ENCODE peak calls at places on chromosomes 4 and X, in four cellular contexts. E, Q, B and X are unnamed samples.

GRCh38 chr4:128751354-128751753 is 58.1 kb upstream of the JADE1 start:
- DNase-seq in E (no peak), Q (no peak), B (no peak), X (no peak)

GRCh38 chr4:79685542-79685941 is 277.5 kb upstream of the GK2 start:
- DNase-seq in E (no peak), Q (no peak), B (no peak), X (no peak)

GRCh38 chrX:76148753-76149152 is 24.1 kb upstream of the PBDC1 start:
- DNase-seq in E (no peak), Q (peak), B (peak), X (peak)

GRCh38 chr4:6754481-6755087 is 27.9 kb upstream of the KIAA0232 start:
- DNase-seq in E (no peak), Q (no peak), B (no peak), X (no peak)

GRCh38 chrX:72313757-72314156 is 8.0 kb upstream of the CITED1 start:
- DNase-seq in E (no peak), Q (no peak), B (no peak), X (no peak)

GRCh38 chr4:141132689-141133145 is 552 bp downstream of the RNF150 start:
- DNase-seq in E (no peak), Q (no peak), B (no peak), X (no peak)

GRCh38 chr4:135120190-135120589 is 918.6 kb upstream of the PABPC4L start:
- DNase-seq in E (no peak), Q (no peak), B (no peak), X (no peak)

GRCh38 chr4:144709159-144709558 is 63.2 kb downstream of the HHIP start:
- DNase-seq in E (no peak), Q (no peak), B (no peak), X (no peak)

GRCh38 chr4:5045099-5045498 is 6.2 kb upstream of the STK32B start:
- DNase-seq in E (no peak), Q (no peak), B (no peak), X (no peak)

DNA sequence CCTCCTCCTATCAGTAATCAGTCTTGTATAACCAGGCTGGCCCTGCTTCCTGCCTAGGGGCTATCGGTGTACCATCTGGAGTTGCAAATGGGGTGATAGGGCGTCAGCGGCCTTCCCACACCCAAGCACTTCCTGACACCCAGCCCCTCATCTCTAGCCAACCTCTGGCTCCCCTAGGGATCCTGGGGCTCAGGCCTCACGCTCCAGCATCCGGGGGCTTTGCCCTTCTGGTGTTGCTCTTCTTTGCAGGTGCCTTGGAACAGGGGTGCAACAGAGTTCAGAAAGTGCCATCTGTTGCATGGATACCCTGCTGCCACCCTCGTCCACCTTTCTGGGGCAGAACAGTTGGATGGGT is 4.1 kb downstream of the IL9R start:
- DNase-seq in E (peak), Q (no peak), B (no peak), X (no peak)
- TF ChIP-seq PHF8 in E (no peak), Q (no peak), B (no peak), X (no peak)

DNA sequence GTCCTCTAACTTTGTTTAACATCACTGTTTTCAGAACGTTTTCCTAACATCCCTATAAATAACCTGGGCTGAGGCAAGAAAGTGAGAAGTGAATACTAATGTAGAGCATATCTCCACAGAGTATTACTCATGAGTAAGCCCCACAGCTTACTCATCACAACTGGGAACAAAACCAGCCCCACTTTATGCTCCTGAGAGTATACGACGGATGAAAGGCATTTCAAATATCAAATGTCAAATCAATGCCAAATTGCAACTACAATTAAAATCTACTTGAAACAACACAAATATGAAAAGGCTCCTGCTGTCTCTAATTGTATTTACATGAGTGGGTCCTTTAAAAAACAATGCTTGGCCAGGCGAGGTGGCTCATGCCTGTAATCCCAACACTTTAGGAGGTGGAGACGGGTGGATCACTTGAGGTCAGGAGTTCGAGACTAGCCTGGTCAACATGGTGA is 41.2 kb downstream of the SH3RF1 start:
- DNase-seq in E (no peak), Q (peak), B (no peak), X (no peak)
- TF ChIP-seq PHF8 in E (no peak), Q (no peak), B (no peak), X (no peak)

DNA sequence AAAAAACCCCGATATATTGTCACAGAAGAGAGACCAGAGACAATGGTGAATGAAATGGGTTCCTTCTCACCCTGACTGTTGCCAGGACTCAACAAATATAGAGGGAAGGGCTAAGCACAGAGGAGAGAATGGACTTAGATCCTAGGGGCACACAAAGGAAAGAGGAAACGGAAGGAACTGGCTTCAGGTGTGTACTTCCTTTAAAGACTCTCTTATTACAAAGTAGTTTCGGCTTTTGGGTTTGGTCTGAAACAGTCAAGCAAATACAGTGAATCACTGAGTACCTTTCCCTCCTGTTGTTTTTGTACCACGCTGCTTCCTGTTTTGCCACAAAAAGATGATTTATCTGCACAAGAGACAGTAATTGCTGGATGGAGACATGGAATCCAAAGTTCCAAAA is 46.1 kb upstream of the S100G start:
- DNase-seq in E (no peak), Q (no peak), B (no peak), X (peak)
- TF ChIP-seq PHF8 in E (no peak), Q (no peak), B (no peak), X (no peak)

GRCh38 chr4:76748649-76749048 is 149.3 kb downstream of the SOWAHB start:
- DNase-seq in E (no peak), Q (peak), B (no peak), X (peak)
- TF ChIP-seq PHF8 in E (no peak), Q (no peak), B (no peak), X (no peak)

GRCh38 chr4:33088713-33089112 is 2368.5 kb downstream of the PCDH7 start:
- DNase-seq in E (no peak), Q (no peak), B (no peak), X (no peak)
- TF ChIP-seq PHF8 in E (no peak), Q (no peak), B (no peak), X (no peak)

GRCh38 chrX:148507413-148507812 is 7.0 kb downstream of the AFF2 start:
- DNase-seq in E (no peak), Q (no peak), B (no peak), X (no peak)
- TF ChIP-seq PHF8 in E (no peak), Q (no peak), B (no peak), X (no peak)

GRCh38 chr4:77146426-77147399 is 10.3 kb upstream of the CCNG2 start:
- DNase-seq in E (no peak), Q (peak), B (no peak), X (no peak)
- TF ChIP-seq PHF8 in E (no peak), Q (no peak), B (no peak), X (no peak)